ENCODE peak calls at places on chromosomes 5 and 9, in seven cellular contexts. Y is ELR; B is AG09309; C is activated CD4-positive, alpha-beta T cell treated with anti-CD3 and anti-CD28 coated beads, Interleukin-2, amount 50 U/mL, for 48 hours; N is GM23248; O is SJSA1; E is mucosa of gallbladder. V is an unnamed sample.

GRCh38 chr9:101485873-101486692 is 47.6 kb upstream of the RNF20 start:
- DNase-seq in N (peak), E (peak), Y (peak), O (no peak), C (no peak), B (no peak), V (peak)

GRCh38 chr5:141941307-141941706 is 16.7 kb downstream of the PCDH12 start:
- DNase-seq in B (peak), Y (peak), N (peak), E (no peak), C (no peak), O (no peak), V (peak)

GRCh38 chr9:3809724-3810123 is 283.9 kb upstream of the RFX3 start:
- DNase-seq in B (no peak), O (no peak), N (peak), C (no peak), Y (peak), E (no peak), V (no peak)

GRCh38 chr9:117211280-117211679 is 203.6 kb downstream of the ASTN2 start:
- DNase-seq in C (no peak), Y (no peak), E (no peak), O (no peak), B (no peak), N (no peak), V (no peak)

GRCh38 chr9:5846080-5846479 is 13.2 kb upstream of the ERMP1 start:
- DNase-seq in E (no peak), C (no peak), O (no peak), B (no peak), N (no peak), Y (no peak), V (no peak)

GRCh38 chr5:165404917-165405316 is 1899.5 kb downstream of the MAT2B start:
- DNase-seq in B (no peak), E (no peak), Y (no peak), O (no peak), C (no peak), N (no peak), V (no peak)

GRCh38 chr9:136757328-136757727 is 715 bp downstream of the LCN8 start:
- DNase-seq in B (no peak), N (no peak), O (no peak), Y (no peak), E (no peak), C (no peak), V (no peak)

GRCh38 chr5:144504929-144505578 is 334.4 kb downstream of the KCTD16 start:
- DNase-seq in B (no peak), O (no peak), N (no peak), C (no peak), E (no peak), Y (peak), V (peak)

GRCh38 chr9:93525476-93525875 is 50.9 kb upstream of the PHF2 start:
- DNase-seq in N (no peak), B (no peak), Y (no peak), C (no peak), E (no peak), O (no peak), V (peak)

GRCh38 chr9:131165523-131165922 is 40.1 kb downstream of the NUP214 start:
- DNase-seq in N (no peak), Y (no peak), B (no peak), E (no peak), O (no peak), C (no peak), V (no peak)

V was measured in dermis blood vessel endothelial cell.